ENCODE peak calls at places on chromosomes 7 and 10, in five cellular contexts. One of them, this sample, is unnamed.

GRCh38 chr7:42253316-42253715 is 16.3 kb upstream of the GLI3 start:
- DNase-seq in Caco-2: no peak
- DNase-seq in right lobe of liver: no peak
- DNase-seq in heart left ventricle: no peak
- DNase-seq in fibroblast of lung: no peak
- DNase-seq in this sample: no peak

GRCh38 chr10:122421747-122422146 is 32.7 kb upstream of the ARMS2 start:
- DNase-seq in right lobe of liver: no peak
- DNase-seq in heart left ventricle: no peak
- DNase-seq in Caco-2: no peak
- DNase-seq in fibroblast of lung: no peak
- DNase-seq in this sample: no peak

GRCh38 chr7:150368884-150369739 is 490 bp downstream of the REPIN1 start:
- DNase-seq in right lobe of liver: peak; percentile 79
- DNase-seq in heart left ventricle: peak; percentile 89
- DNase-seq in fibroblast of lung: peak; percentile 64
- DNase-seq in Caco-2: peak; percentile 86
- DNase-seq in this sample: peak; percentile 56

GRCh38 chr10:75137533-75138438 is 26.3 kb downstream of the SAMD8 start:
- DNase-seq in right lobe of liver: no peak
- DNase-seq in Caco-2: peak; percentile 19
- DNase-seq in fibroblast of lung: peak; percentile 69
- DNase-seq in heart left ventricle: no peak
- DNase-seq in this sample: no peak

GRCh38 chr10:77180794-77181193 is 456.8 kb downstream of the KCNMA1 start:
- DNase-seq in fibroblast of lung: no peak
- DNase-seq in right lobe of liver: no peak
- DNase-seq in Caco-2: no peak
- DNase-seq in heart left ventricle: no peak
- DNase-seq in this sample: no peak

GRCh38 chr7:127158659-127159058 is 94.1 kb downstream of the GRM8 start:
- DNase-seq in fibroblast of lung: no peak
- DNase-seq in heart left ventricle: no peak
- DNase-seq in right lobe of liver: no peak
- DNase-seq in Caco-2: no peak
- DNase-seq in this sample: no peak

GRCh38 chr10:95796504-95796903 is 40.5 kb downstream of the ENTPD1 start:
- DNase-seq in Caco-2: no peak
- DNase-seq in fibroblast of lung: no peak
- DNase-seq in heart left ventricle: no peak
- DNase-seq in right lobe of liver: no peak
- DNase-seq in this sample: no peak

GRCh38 chr7:130242198-130243014 is 24.3 kb upstream of the CPA2 start:
- DNase-seq in fibroblast of lung: peak; percentile 46
- DNase-seq in right lobe of liver: peak; percentile 71
- DNase-seq in Caco-2: peak; percentile 79
- DNase-seq in heart left ventricle: peak; percentile 71
- DNase-seq in this sample: peak; percentile 52

GRCh38 chr10:124944982-124945381 is 3.1 kb downstream of the ZRANB1 start:
- DNase-seq in Caco-2: no peak
- DNase-seq in heart left ventricle: no peak
- DNase-seq in right lobe of liver: no peak
- DNase-seq in fibroblast of lung: peak; percentile 57
- DNase-seq in this sample: peak; percentile 59

GRCh38 chr7:12378389-12378788 is 25.3 kb downstream of the VWDE start:
- DNase-seq in heart left ventricle: no peak
- DNase-seq in right lobe of liver: no peak
- DNase-seq in fibroblast of lung: peak; percentile 3
- DNase-seq in Caco-2: no peak
- DNase-seq in this sample: no peak

GRCh38 chr10:78388331-78389050 is 354.8 kb downstream of the RPS24 start:
- DNase-seq in heart left ventricle: no peak
- DNase-seq in Caco-2: no peak
- DNase-seq in right lobe of liver: no peak
- DNase-seq in fibroblast of lung: no peak
- DNase-seq in this sample: no peak

DNA sequence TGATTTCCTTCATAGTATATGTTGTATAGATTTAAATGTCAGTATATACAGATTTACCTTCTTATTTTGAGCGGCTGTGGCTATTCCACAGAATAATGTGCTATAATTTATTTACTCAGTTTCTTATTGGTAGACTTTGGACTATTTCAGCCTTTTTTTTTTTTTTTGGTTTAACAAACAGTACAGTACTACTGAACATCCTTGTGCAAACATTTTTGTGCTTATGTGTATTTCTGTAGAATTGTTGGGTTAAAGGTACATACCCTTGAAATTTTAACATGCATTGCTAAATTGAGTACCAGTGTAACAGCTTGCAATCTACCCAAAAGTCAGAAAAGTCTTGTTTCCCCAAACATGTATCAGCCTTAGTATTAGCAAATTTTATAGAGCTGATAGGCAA is 68.8 kb downstream of the HHEX start:
- DNase-seq in Caco-2: no peak
- DNase-seq in heart left ventricle: no peak
- DNase-seq in fibroblast of lung: no peak
- DNase-seq in right lobe of liver: no peak
- DNase-seq in this sample: no peak
- H3K4me3 ChIP-seq in Caco-2: no peak overlapping the region
- H3K4me3 ChIP-seq in heart left ventricle: no peak overlapping the region
- H3K4me3 ChIP-seq in fibroblast of lung: no peak overlapping the region
- H3K4me3 ChIP-seq in right lobe of liver: no peak overlapping the region
- H3K4me3 ChIP-seq in this sample: no peak overlapping the region

DNA sequence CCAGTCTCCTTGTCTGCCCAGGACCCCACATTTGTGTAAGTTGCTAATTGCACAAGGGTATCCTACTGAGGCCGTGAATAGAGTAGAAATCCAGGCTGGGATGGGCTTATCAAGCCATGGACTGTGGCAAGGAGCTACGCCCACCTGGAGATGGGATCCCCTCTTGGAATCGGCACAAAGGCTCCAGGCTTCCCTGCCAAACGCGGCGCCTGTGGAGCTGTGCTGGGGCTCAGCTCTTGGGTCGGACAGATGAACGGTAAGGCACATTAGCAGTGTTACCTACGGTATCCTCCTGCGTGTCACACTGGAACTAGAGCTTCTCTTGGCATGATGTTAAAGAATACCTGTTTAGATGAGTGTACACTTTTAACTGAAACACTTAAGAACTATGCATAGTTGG is 196.7 kb downstream of the CELF2 start:
- DNase-seq in Caco-2: no peak
- DNase-seq in right lobe of liver: no peak
- DNase-seq in fibroblast of lung: no peak
- DNase-seq in heart left ventricle: no peak
- DNase-seq in this sample: no peak
- H3K4me1 ChIP-seq in Caco-2: no peaks in the 10 kb centered on the region
- H3K4me1 ChIP-seq in right lobe of liver: no peaks in the 10 kb centered on the region
- H3K4me1 ChIP-seq in fibroblast of lung: no peaks in the 10 kb centered on the region
- H3K4me1 ChIP-seq in heart left ventricle: peaks cover 66% of the 10 kb centered on the region
- H3K4me1 ChIP-seq in this sample: no peaks in the 10 kb centered on the region

GRCh38 chr7:157615101-157615817 is 278.5 kb downstream of the DNAJB6 start:
- DNase-seq in fibroblast of lung: peak; percentile 52
- DNase-seq in right lobe of liver: no peak
- DNase-seq in heart left ventricle: peak; percentile 70
- DNase-seq in Caco-2: no peak
- DNase-seq in this sample: no peak

GRCh38 chr7:157617401-157617800 is 280.6 kb downstream of the DNAJB6 start:
- DNase-seq in heart left ventricle: peak; percentile 48
- DNase-seq in Caco-2: no peak
- DNase-seq in right lobe of liver: no peak
- DNase-seq in fibroblast of lung: no peak
- DNase-seq in this sample: no peak

GRCh38 chr7:157616931-157617330 is 280.1 kb downstream of the DNAJB6 start:
- DNase-seq in Caco-2: no peak
- DNase-seq in right lobe of liver: no peak
- DNase-seq in heart left ventricle: peak; percentile 34
- DNase-seq in fibroblast of lung: no peak
- DNase-seq in this sample: no peak

GRCh38 chr7:157615852-157616251 is 279.0 kb downstream of the DNAJB6 start:
- DNase-seq in Caco-2: no peak
- DNase-seq in heart left ventricle: peak; percentile 37
- DNase-seq in right lobe of liver: no peak
- DNase-seq in fibroblast of lung: no peak
- DNase-seq in this sample: no peak

DNA sequence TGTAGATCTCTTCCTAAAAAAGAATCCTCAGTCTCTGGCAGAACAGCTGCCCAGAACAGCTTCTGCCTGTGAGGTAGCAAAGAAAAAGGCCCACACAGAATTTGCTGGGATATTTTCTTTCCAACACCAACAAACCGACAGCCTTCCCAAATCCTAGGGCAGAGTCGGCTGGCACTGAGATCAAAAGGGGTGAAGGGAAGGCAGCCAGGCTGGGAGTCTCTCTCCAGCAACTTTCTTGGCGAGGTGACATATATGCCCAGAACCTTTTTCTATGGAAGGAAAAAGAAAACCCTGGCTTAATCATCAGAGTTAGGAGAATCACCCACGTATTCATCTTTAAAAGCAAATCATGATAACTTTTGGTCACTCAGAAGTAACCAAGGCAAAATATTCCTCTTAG is 279.6 kb downstream of the DNAJB6 start:
- DNase-seq in Caco-2: no peak
- DNase-seq in heart left ventricle: no peak
- DNase-seq in fibroblast of lung: no peak
- DNase-seq in right lobe of liver: no peak
- DNase-seq in this sample: no peak
- H3K36me3 ChIP-seq in Caco-2: no peaks in the 10 kb centered on the region
- H3K36me3 ChIP-seq in heart left ventricle: no peaks in the 10 kb centered on the region
- H3K36me3 ChIP-seq in fibroblast of lung: no peaks in the 10 kb centered on the region
- H3K36me3 ChIP-seq in right lobe of liver: no peaks in the 10 kb centered on the region
- H3K36me3 ChIP-seq in this sample: no peaks in the 10 kb centered on the region

GRCh38 chr7:34869016-34869415 is 168.3 kb downstream of the DPY19L1 start:
- DNase-seq in heart left ventricle: no peak
- DNase-seq in fibroblast of lung: no peak
- DNase-seq in right lobe of liver: no peak
- DNase-seq in Caco-2: no peak
- DNase-seq in this sample: no peak
- H3K4me3 ChIP-seq in heart left ventricle: no peak overlapping the region
- H3K4me3 ChIP-seq in fibroblast of lung: no peak overlapping the region
- H3K4me3 ChIP-seq in right lobe of liver: no peak overlapping the region
- H3K4me3 ChIP-seq in Caco-2: no peak overlapping the region
- H3K4me3 ChIP-seq in this sample: no peak overlapping the region

DNA sequence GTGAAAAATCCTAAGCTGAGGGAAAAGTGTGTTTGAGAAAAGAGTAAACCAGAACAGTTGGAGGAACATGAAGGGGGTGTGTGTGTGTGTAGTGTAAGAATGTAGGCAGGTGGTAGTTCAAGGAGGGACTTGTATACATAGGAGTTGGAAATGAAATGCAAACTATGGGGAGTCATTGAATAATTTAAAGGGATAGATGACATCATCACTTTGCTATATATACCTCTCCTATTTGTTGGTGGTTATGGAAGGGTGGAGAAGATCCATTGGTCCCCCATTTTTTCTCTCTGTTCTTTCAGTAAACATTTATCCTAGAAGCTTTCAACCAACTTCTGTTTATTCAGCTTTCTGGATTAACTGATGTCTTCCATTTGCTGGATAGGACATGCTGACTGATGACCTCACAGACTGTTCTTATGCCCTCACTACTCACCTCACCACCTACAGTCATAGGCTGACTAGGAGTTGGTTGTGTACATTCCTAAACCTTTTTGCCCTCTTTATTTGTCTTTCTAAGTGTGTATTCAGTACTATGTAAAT is 20.8 kb downstream of the PPP1R9A start:
- DNase-seq in heart left ventricle: no peak
- DNase-seq in Caco-2: no peak
- DNase-seq in right lobe of liver: no peak
- DNase-seq in fibroblast of lung: no peak
- DNase-seq in this sample: no peak
- H3K4me1 ChIP-seq in heart left ventricle: peaks cover 4% of the 10 kb centered on the region
- H3K4me1 ChIP-seq in Caco-2: no peaks in the 10 kb centered on the region
- H3K4me1 ChIP-seq in right lobe of liver: no peaks in the 10 kb centered on the region
- H3K4me1 ChIP-seq in fibroblast of lung: no peaks in the 10 kb centered on the region
- H3K4me1 ChIP-seq in this sample: peaks cover 7% of the 10 kb centered on the region

GRCh38 chr7:102089175-102090098 is 197.2 kb upstream of the SH2B2 start:
- DNase-seq in right lobe of liver: peak; percentile 16
- DNase-seq in heart left ventricle: no peak
- DNase-seq in Caco-2: peak; percentile 20
- DNase-seq in fibroblast of lung: no peak
- DNase-seq in this sample: no peak
- H3K36me3 ChIP-seq in right lobe of liver: no peaks in the 10 kb centered on the region
- H3K36me3 ChIP-seq in heart left ventricle: no peaks in the 10 kb centered on the region
- H3K36me3 ChIP-seq in Caco-2: no peaks in the 10 kb centered on the region
- H3K36me3 ChIP-seq in fibroblast of lung: no peaks in the 10 kb centered on the region
- H3K36me3 ChIP-seq in this sample: no peaks in the 10 kb centered on the region

DNA sequence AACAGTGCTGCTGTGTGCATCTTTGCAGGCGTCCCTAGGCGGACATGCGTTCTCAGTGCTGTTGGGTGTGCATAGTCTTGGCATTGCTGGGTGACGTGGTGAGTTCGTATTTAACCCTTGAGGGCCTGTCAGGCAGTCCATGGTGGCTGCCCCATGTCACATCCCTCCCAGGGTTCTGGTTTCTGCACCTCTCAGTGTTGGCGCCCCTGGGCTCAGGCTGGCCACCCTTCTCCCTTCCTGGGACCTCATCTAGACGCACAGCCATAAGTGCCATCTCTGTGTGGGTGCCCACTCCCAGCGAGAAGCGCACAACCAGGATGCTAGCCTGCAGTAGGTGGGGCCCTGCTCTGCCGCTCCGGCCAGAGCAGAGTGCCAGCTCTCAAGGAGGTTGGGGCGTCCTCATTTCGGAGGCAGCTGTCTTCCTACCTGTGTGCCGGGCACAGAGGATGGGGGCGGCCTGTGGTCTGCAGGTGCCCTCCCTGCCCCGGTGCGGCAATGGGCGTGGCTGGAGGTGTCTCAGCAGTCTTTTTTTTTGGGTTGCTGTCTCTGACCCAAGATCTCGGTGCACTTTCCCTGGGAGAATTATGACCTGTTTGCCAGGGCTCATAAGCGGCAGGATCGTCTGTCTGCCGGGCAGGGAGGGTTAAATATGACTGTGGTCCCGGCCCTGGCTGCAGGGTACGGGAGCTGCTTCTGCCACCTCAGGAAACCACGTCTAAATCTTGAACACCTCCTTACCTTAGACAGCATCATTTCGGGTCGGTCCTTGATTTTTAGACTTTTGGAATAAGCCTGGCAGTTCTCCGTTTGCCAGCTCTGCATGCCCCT is 6.5 kb downstream of the INPP5A start:
- DNase-seq in right lobe of liver: no peak
- DNase-seq in Caco-2: no peak
- DNase-seq in fibroblast of lung: no peak
- DNase-seq in heart left ventricle: peak; percentile 51
- DNase-seq in this sample: no peak
- H3K4me3 ChIP-seq in right lobe of liver: no peak overlapping the region
- H3K4me3 ChIP-seq in Caco-2: no peak overlapping the region
- H3K4me3 ChIP-seq in fibroblast of lung: no peak overlapping the region
- H3K4me3 ChIP-seq in heart left ventricle: no peak overlapping the region
- H3K4me3 ChIP-seq in this sample: no peak overlapping the region

GRCh38 chr10:114547056-114547455 is 111.0 kb downstream of the ABLIM1 start:
- DNase-seq in Caco-2: no peak
- DNase-seq in heart left ventricle: no peak
- DNase-seq in right lobe of liver: no peak
- DNase-seq in fibroblast of lung: no peak
- DNase-seq in this sample: no peak
- H3K4me1 ChIP-seq in Caco-2: no peaks in the 10 kb centered on the region
- H3K4me1 ChIP-seq in heart left ventricle: peaks cover 64% of the 10 kb centered on the region
- H3K4me1 ChIP-seq in right lobe of liver: no peaks in the 10 kb centered on the region
- H3K4me1 ChIP-seq in fibroblast of lung: peaks cover 4% of the 10 kb centered on the region
- H3K4me1 ChIP-seq in this sample: no peaks in the 10 kb centered on the region

DNA sequence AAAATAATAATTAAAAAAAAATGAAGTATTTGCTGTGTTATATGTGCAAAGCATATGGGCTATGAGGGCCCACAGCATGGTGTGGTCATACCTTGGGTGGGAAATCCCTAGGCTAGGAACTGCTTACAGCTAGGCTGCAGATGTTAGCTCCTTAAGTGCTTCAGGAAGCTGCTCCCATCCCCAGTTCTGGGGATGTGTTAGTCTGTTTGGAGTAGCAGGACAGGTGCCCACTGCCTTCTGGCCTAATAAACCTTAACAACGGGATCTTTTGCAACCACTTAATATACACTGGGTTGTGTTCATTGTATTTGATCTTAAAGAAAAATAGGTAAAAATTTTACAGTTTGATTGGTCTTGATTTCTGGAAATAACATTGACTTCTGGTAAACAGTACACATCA is 46.3 kb downstream of the HK1 start:
- DNase-seq in heart left ventricle: no peak
- DNase-seq in right lobe of liver: no peak
- DNase-seq in Caco-2: no peak
- DNase-seq in fibroblast of lung: no peak
- DNase-seq in this sample: no peak
- H3K36me3 ChIP-seq in heart left ventricle: no peaks in the 10 kb centered on the region
- H3K36me3 ChIP-seq in right lobe of liver: no peaks in the 10 kb centered on the region
- H3K36me3 ChIP-seq in Caco-2: no peaks in the 10 kb centered on the region
- H3K36me3 ChIP-seq in fibroblast of lung: peaks cover 6% of the 10 kb centered on the region
- H3K36me3 ChIP-seq in this sample: no peaks in the 10 kb centered on the region

This sample was measured in HAP-1.